ENCODE peak calls at places on chromosomes 5 and 9, in nine cellular contexts. D is fibroblast of lung, V is neural progenitor cell, E is K562, W is A673, G is hepatocyte, C is PC-3, T is PC-9, M is HepG2. R is an unnamed sample.

GRCh38 chr5:132840896-132841818 is 10.7 kb upstream of the SHROOM1 start:
- DNase-seq in T (no peak), G (no peak), M (no peak), W (no peak), D (peak), V (no peak), E (no peak), C (peak), R (no peak)

GRCh38 chr5:134937547-134937946 is 30.2 kb upstream of the CATSPER3 start:
- DNase-seq in E (no peak), D (no peak), W (no peak), C (no peak), T (no peak), V (peak), G (no peak), M (no peak), R (no peak)

GRCh38 chr5:179278119-179278518 is 67.1 kb downstream of the ADAMTS2 start:
- DNase-seq in W (peak), C (no peak), G (no peak), V (no peak), M (no peak), E (no peak), T (no peak), D (no peak), R (no peak)

GRCh38 chr9:134707031-134707680 is 65.6 kb downstream of the COL5A1 start:
- DNase-seq in T (no peak), D (peak), G (peak), W (peak), C (no peak), M (peak), V (no peak), E (no peak), R (no peak)

GRCh38 chr5:79235578-79236363 is at the start of gene JMY:
- DNase-seq in D (peak), W (peak), G (peak), C (peak), M (peak), T (peak), E (peak), V (peak), R (peak)

GRCh38 chr9:69535296-69535832 is 136.8 kb downstream of the APBA1 start:
- DNase-seq in G (no peak), W (no peak), E (no peak), D (no peak), V (no peak), T (no peak), C (no peak), M (no peak), R (no peak)

GRCh38 chr9:136312436-136312835 is 8.5 kb upstream of the CCDC187 start:
- DNase-seq in G (peak), D (peak), M (no peak), V (peak), E (peak), C (peak), W (peak), T (peak), R (peak)

GRCh38 chr9:108671156-108671555 is 184.6 kb downstream of the ACTL7B start:
- DNase-seq in M (peak), W (peak), D (peak), G (no peak), V (peak), T (no peak), E (no peak), C (peak), R (no peak)

GRCh38 chr5:180720501-180720900 is 19.4 kb downstream of the OR2Y1 start:
- DNase-seq in G (no peak), C (no peak), W (no peak), E (no peak), M (no peak), V (no peak), T (no peak), D (no peak), R (no peak)

GRCh38 chr9:132670816-132671371 is 630 bp downstream of the GTF3C4 start:
- DNase-seq in M (no peak), G (peak), W (peak), D (peak), E (peak), C (peak), V (peak), T (peak), R (peak)

GRCh38 chr9:121059998-121060636 is 10.0 kb upstream of the C5 start:
- DNase-seq in E (peak), V (peak), M (peak), D (peak), W (peak), C (peak), G (peak), T (peak), R (peak)

GRCh38 chr9:34501889-34502425 is 20.8 kb downstream of the ENHO start:
- DNase-seq in C (peak), M (peak), V (peak), D (peak), G (peak), W (peak), T (no peak), E (no peak), R (no peak)

GRCh38 chr9:16515879-16516289 is 354.6 kb downstream of the BNC2 start:
- DNase-seq in D (peak), M (no peak), W (peak), C (no peak), G (peak), T (no peak), V (peak), E (no peak), R (no peak)

GRCh38 chr5:1512541-1513291 is 11.0 kb downstream of the LPCAT1 start:
- DNase-seq in W (no peak), V (peak), G (no peak), M (no peak), T (no peak), E (no peak), D (no peak), C (no peak), R (peak)

GRCh38 chr9:103713631-103714030 is 380.5 kb upstream of the SMC2 start:
- DNase-seq in M (no peak), E (no peak), C (no peak), G (no peak), W (no peak), T (no peak), D (no peak), V (no peak), R (no peak)

GRCh38 chr5:172667786-172668735 is 27.0 kb downstream of the NEURL1B start:
- DNase-seq in D (no peak), G (no peak), V (no peak), E (no peak), T (no peak), C (no peak), W (no peak), M (no peak), R (no peak)

GRCh38 chr9:14428781-14429230 is 114.9 kb upstream of the NFIB start:
- DNase-seq in M (peak), W (peak), E (peak), C (peak), D (peak), G (peak), T (peak), V (peak), R (peak)

GRCh38 chr5:140466981-140467742 is 65.5 kb downstream of the ANKHD1 start:
- DNase-seq in W (no peak), T (no peak), E (no peak), D (no peak), G (no peak), C (no peak), V (no peak), M (no peak), R (no peak)

DNA sequence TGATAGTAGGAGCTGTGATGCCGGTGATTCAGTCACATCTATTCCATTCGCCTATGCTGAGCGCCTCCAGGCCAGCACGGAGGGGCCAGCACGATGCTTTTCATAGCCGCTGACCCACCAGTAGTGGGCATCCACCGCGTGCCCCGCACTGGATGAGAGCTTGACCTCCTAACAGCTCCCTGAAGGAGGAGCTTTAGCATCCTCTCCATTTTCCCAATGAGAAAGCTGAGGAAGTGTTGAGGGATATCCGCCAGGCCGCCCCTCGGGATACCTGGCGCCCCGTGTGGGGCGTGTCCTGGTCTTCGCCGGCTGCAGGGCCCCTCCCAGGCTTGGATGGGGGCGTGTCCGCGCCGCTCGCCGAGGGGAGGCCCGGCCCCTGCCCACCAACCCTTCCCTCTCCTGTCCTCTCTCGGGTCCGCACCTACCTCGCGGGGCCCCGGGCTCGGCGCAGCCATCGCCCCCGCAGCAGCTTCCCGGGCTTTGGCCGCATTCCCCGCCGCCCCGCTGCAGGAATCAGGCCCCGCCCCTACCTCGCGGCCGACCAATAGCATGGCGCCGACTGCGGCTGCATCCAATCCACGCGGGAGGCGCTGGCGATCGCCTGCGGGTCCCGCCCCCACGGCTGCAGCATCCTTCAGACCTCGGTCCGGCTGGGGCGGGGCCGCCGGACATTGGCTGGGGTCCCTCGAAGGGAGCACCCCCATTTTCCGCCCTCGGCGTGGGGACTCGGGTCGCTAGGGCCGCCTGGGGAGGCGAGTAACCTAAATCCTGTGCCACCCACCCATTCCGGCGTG is at the start of gene PIP5KL1:
- DNase-seq in V (peak), W (peak), M (peak), E (peak), C (peak), G (peak), T (peak), D (peak), R (no peak)
- TF ChIP-seq CTCF in V (peak), W (no peak), M (no peak), E (no peak), C (no peak), G (peak), T (no peak), D (peak), R (no peak)

DNA sequence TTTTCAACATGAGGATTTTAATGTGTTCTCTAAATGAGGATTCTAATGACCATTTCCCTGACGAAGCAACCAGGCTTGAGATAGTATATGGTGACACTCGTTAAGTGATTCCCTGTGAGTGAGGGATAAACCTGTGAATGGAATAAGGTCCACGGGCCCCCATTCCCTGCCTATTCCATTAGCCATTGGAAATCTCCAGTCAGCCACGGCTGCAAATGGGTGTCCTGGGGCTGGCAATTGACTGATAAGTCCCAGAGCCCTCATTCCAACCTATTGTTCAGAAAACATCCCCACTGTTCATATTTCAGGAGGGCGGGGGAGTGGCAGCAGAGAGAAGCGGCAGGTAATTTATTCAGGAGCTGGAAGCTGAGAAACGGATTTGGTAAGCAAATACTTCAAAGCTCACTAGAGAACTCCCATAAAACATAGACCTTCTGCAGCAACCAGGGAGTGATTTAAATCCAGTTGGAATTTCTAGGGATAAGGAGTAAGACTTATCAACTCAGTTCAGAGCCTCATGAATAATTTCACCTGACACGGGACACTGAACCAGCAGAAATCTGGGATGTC is 42.0 kb downstream of the TMEM174 start:
- DNase-seq in M (no peak), T (no peak), V (peak), G (no peak), D (no peak), E (no peak), C (no peak), W (no peak), R (no peak)
- TF ChIP-seq EZH2 in M (no peak), T (no peak), V (no peak), G (no peak), D (no peak), E (no peak), C (no peak), W (no peak), R (no peak)

GRCh38 chr5:143033535-143034260 is 263.5 kb downstream of the ARHGAP26 start:
- DNase-seq in C (peak), E (no peak), M (no peak), V (no peak), G (no peak), T (no peak), W (no peak), D (peak), R (no peak)

GRCh38 chr5:143026380-143026779 is 256.2 kb downstream of the ARHGAP26 start:
- DNase-seq in C (no peak), T (no peak), E (peak), M (no peak), G (no peak), W (no peak), V (no peak), D (no peak), R (no peak)

GRCh38 chr5:143029293-143029692 is 259.1 kb downstream of the ARHGAP26 start:
- DNase-seq in M (no peak), D (no peak), C (no peak), W (no peak), G (no peak), E (no peak), V (no peak), T (no peak), R (no peak)

GRCh38 chr5:143031781-143032724 is 261.9 kb downstream of the ARHGAP26 start:
- DNase-seq in W (no peak), D (no peak), E (no peak), M (no peak), C (peak), V (peak), T (no peak), G (no peak), R (no peak)

GRCh38 chr5:143030349-143030748 is 260.2 kb downstream of the ARHGAP26 start:
- DNase-seq in E (no peak), D (no peak), T (no peak), V (no peak), W (no peak), M (no peak), G (no peak), C (no peak), R (no peak)
- TF ChIP-seq CTCF in E (no peak), D (no peak), T (no peak), V (no peak), W (no peak), M (no peak), G (no peak), C (no peak), R (peak)

GRCh38 chr5:12936184-12936583 is 1008.3 kb downstream of the DNAH5 start:
- DNase-seq in W (no peak), D (no peak), T (no peak), G (no peak), C (no peak), V (no peak), M (no peak), E (no peak), R (no peak)

GRCh38 chr5:12934722-12935121 is 1009.8 kb downstream of the DNAH5 start:
- DNase-seq in E (no peak), C (peak), V (no peak), T (peak), W (no peak), D (no peak), G (peak), M (no peak), R (no peak)
- TF ChIP-seq EZH2 in E (no peak), C (no peak), V (no peak), T (no peak), W (no peak), D (no peak), G (no peak), M (no peak), R (no peak)

DNA sequence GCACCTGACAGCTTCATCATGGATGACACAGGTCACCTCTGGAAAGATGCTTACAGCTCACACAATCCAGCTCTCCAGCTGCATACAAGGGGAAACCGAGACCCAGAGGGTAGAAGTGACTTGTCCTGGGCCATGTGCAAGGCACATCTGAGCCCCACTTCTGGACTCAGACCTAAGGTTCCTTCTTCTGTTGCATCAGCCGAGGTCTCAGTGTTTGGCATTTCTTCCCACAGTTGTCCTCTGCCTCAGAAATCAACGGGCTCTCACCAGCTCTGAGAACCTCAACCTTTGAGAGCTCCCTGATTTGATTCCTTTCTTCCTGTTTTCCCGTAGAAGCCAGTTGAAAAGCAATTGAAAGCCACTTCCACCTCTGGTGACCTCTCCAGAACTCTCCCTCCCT is 38.7 kb upstream of the COL15A1 start:
- DNase-seq in W (no peak), M (no peak), G (no peak), V (no peak), T (no peak), E (no peak), C (no peak), D (no peak), R (no peak)
- TF ChIP-seq CTCF in W (no peak), M (no peak), G (no peak), V (no peak), T (no peak), E (no peak), C (no peak), D (no peak), R (no peak)

DNA sequence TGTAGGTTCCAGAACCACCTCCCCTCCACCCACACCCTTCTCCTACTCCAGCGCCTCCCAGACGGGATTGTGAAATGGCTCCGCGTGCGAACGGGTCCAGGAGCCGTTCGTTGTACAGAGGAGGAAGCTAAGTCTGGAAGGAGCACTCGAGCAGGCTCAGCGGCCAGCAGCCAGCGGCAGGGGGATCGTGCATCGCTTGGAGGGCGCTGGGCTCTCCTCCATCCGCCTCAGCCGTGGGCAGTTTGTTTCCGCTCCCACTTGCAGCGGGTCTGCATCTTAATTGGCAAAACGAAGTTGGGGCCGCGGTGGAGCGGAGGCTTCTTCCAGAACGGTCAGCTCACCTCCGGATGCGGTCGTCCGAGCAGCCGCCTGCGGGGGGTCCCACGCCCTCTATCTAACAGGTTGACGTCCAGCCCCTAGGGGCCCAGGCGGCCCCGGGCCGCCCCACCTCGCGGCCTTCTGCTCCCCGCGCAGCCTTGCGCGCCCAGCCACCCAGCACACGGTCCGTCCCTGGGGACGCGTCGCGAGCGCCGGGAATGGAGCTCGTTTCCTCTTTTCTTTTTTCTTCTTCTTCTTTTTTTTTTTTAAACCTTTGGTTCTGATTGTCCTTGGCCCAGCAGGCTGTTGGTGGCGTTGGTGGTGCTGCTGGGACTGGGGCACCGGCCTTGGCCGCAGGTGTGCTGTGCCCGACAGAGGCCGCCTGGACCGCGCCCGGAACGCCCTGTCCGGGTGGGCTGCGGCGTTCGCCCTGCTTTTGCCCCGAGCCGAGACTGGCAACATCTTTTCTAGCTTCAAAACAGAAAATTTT is 3.9 kb upstream of the BARX1 start:
- DNase-seq in M (no peak), T (no peak), E (no peak), W (peak), V (peak), D (peak), C (no peak), G (peak), R (no peak)
- TF ChIP-seq EZH2 in M (no peak), T (no peak), E (no peak), W (no peak), V (peak), D (peak), C (no peak), G (no peak), R (no peak)

GRCh38 chr5:2709996-2710689 is 41.3 kb downstream of the IRX2 start:
- DNase-seq in W (no peak), G (no peak), C (no peak), E (no peak), T (no peak), M (no peak), D (no peak), V (no peak), R (no peak)

GRCh38 chr5:2708132-2708531 is 43.3 kb downstream of the IRX2 start:
- DNase-seq in V (no peak), G (no peak), T (no peak), W (no peak), C (no peak), E (no peak), M (no peak), D (no peak), R (no peak)

GRCh38 chr5:2708751-2709150 is 42.7 kb downstream of the IRX2 start:
- DNase-seq in D (no peak), E (no peak), C (no peak), V (no peak), T (no peak), G (no peak), W (no peak), M (no peak), R (no peak)

GRCh38 chr5:2711446-2712425 is 39.7 kb downstream of the IRX2 start:
- DNase-seq in G (no peak), T (no peak), W (no peak), C (no peak), V (peak), M (no peak), E (no peak), D (no peak), R (no peak)

DNA sequence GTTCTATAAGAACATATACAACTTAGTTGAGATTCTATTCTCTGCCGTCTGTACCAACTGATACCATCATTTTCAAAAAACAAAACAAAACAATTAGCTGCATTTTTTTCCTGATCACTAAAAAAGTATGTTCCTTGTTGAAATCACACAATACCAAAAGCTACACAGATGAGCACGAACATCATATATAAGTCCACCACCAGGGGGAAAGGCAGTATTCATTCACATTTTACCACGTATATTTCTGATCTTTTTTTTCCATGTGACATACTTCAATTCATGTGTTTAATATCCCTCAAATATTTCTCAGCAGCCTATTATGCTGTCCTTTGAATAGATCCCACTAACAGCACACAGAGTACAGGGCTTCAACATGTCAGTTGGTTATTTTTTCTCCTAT is 40.6 kb downstream of the IRX2 start:
- DNase-seq in M (no peak), E (no peak), V (no peak), T (no peak), D (peak), W (no peak), C (peak), G (no peak), R (no peak)
- TF ChIP-seq CTCF in M (no peak), E (peak), V (peak), T (peak), D (no peak), W (no peak), C (peak), G (peak), R (peak)

DNA sequence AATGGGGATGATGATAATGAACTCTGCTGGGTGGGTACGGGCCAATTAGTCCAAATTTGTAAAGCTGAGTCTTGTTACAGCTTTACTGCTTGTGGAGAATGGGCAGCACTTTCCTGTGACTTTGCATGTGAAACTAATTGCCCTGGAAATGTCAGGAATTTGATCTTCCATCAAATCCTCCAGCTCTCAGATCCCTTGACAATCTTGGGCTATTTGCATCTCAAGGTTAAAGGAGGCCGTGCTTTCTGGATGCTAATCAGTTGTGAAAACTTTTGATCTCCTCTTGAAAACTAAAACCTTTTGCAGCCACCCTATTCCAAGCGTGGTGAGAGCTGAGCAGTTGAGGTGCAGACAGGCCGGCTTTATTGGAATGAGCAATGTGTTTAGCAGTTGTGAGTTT is 68.0 kb upstream of the CLINT1 start:
- DNase-seq in T (no peak), D (no peak), V (peak), G (no peak), C (no peak), E (no peak), M (no peak), W (no peak), R (no peak)
- TF ChIP-seq EZH2 in T (no peak), D (no peak), V (no peak), G (no peak), C (no peak), E (no peak), M (no peak), W (no peak), R (no peak)

R was measured in DND-41.